ENCODE peak calls at places on chromosome 20, in eight cellular contexts. R is lung; H is cardiac muscle cell; G is psoas muscle; C is CD4-positive, CD25-positive, alpha-beta regulatory T cell; X is upper lobe of right lung; P is pancreas; B is SJSA1. Q is an unnamed sample.

GRCh38 chr20:63968928-63969760 is 586 bp downstream of the ZNF512B start:
- DNase-seq in R (no peak), P (peak; percentile 51), H (no peak), B (peak; percentile 47), C (no peak), X (peak; percentile 76), G (peak; percentile 64), Q (peak; percentile 15)

GRCh38 chr20:12113468-12114371 is 196.0 kb downstream of the BTBD3 start:
- DNase-seq in X (no peak), P (peak; percentile 20), H (peak; percentile 92), R (no peak), G (no peak), C (no peak), B (no peak), Q (no peak)

GRCh38 chr20:23918101-23918862 is 38.7 kb upstream of the CST5 start:
- DNase-seq in P (no peak), H (no peak), C (no peak), G (no peak), B (no peak), X (no peak), R (no peak), Q (no peak)

GRCh38 chr20:10939297-10939949 is 265.6 kb upstream of the JAG1 start:
- DNase-seq in X (no peak), C (no peak), B (no peak), R (no peak), P (no peak), G (no peak), H (no peak), Q (no peak)

GRCh38 chr20:46219190-46219589 is 89.1 kb downstream of the CDH22 start:
- DNase-seq in H (no peak), C (no peak), B (no peak), G (no peak), X (no peak), R (no peak), P (no peak), Q (no peak)

GRCh38 chr20:23039136-23039875 is 4.2 kb downstream of the SSTR4 start:
- DNase-seq in B (no peak), H (no peak), P (no peak), C (no peak), X (no peak), G (no peak), R (no peak), Q (no peak)

GRCh38 chr20:54340667-54341081 is 132.8 kb downstream of the PFDN4 start:
- DNase-seq in P (no peak), R (no peak), B (no peak), X (no peak), H (peak; percentile 67), C (no peak), G (no peak), Q (no peak)

GRCh38 chr20:47493175-47493953 is 8.3 kb upstream of the NCOA3 start:
- DNase-seq in G (peak; percentile 93), C (peak; percentile 19), R (peak; percentile 87), B (no peak), X (peak; percentile 89), P (peak; percentile 90), H (peak; percentile 94), Q (peak; percentile 92)

GRCh38 chr20:8646716-8647115 is 422.2 kb upstream of the PLCB4 start:
- DNase-seq in C (no peak), R (no peak), X (no peak), H (peak; percentile 46), P (no peak), B (peak; percentile 71), G (no peak), Q (no peak)

GRCh38 chr20:36273414-36274247 is 32.5 kb upstream of the DLGAP4 start:
- DNase-seq in X (no peak), C (no peak), G (peak; percentile 27), H (peak; percentile 28), R (no peak), P (no peak), B (no peak), Q (peak; percentile 19)

GRCh38 chr20:35539756-35540212 is 2.1 kb upstream of the ERGIC3 start:
- DNase-seq in B (no peak), R (peak; percentile 83), X (peak; percentile 76), P (no peak), C (no peak), G (peak; percentile 41), H (peak; percentile 47), Q (peak; percentile 75)

GRCh38 chr20:57332105-57333089 is 2.8 kb downstream of the SPO11 start:
- DNase-seq in C (no peak), P (no peak), G (no peak), R (no peak), X (no peak), B (no peak), H (no peak), Q (no peak)

GRCh38 chr20:1876975-1877603 is 18.1 kb upstream of the SIRPA start:
- DNase-seq in G (peak; percentile 13), R (no peak), H (no peak), X (no peak), C (no peak), P (no peak), B (no peak), Q (no peak)

GRCh38 chr20:57649617-57650015 is 29.4 kb upstream of the ZBP1 start:
- DNase-seq in C (no peak), B (peak; percentile 40), H (no peak), G (no peak), P (no peak), R (no peak), X (no peak), Q (no peak)

GRCh38 chr20:21436186-21436585 is 38.9 kb upstream of the NKX2-4 start:
- DNase-seq in X (no peak), C (no peak), G (no peak), P (no peak), R (no peak), H (peak; percentile 32), B (peak; percentile 58), Q (no peak)

GRCh38 chr20:57966609-57967008 is 256.8 kb upstream of the PMEPA1 start:
- DNase-seq in H (no peak), X (no peak), G (no peak), C (no peak), R (no peak), P (no peak), B (no peak), Q (no peak)

GRCh38 chr20:58893355-58894151 is 41.0 kb downstream of the GNAS start:
- DNase-seq in R (no peak), X (no peak), H (no peak), B (no peak), C (no peak), G (no peak), P (no peak), Q (no peak)

GRCh38 chr20:22460231-22460630 is 124.1 kb downstream of the FOXA2 start:
- DNase-seq in P (no peak), G (no peak), H (no peak), B (no peak), X (no peak), R (no peak), C (no peak), Q (no peak)

GRCh38 chr20:57877131-57877784 is 167.4 kb upstream of the PMEPA1 start:
- DNase-seq in X (no peak), B (peak; percentile 18), R (no peak), G (no peak), C (no peak), H (no peak), P (no peak), Q (no peak)

GRCh38 chr20:49400904-49401303 is 81.6 kb downstream of the KCNB1 start:
- DNase-seq in P (no peak), H (peak; percentile 57), B (peak; percentile 83), G (no peak), X (no peak), C (no peak), R (no peak), Q (peak; percentile 58)
- H3K27ac ChIP-seq in P (no peak overlapping the region), H (no peak overlapping the region), B (peak overlapping the region; percentile 92), G (peak overlapping the region; percentile 81), X (no peak overlapping the region), C (no peak overlapping the region), R (peak overlapping the region; percentile 36), Q (peak overlapping the region; percentile 80)

GRCh38 chr20:14707865-14708574 is 370.6 kb upstream of the FLRT3 start:
- DNase-seq in R (no peak), H (no peak), P (no peak), X (no peak), C (no peak), G (no peak), B (no peak), Q (no peak)
- H3K4me1 ChIP-seq in R (no peaks in the 10 kb centered on the region), H (peaks cover 9% of the 10 kb centered on the region), P (no peaks in the 10 kb centered on the region), X (peaks cover 8% of the 10 kb centered on the region), C (no peaks in the 10 kb centered on the region), G (peaks cover 6% of the 10 kb centered on the region), B (peaks cover 9% of the 10 kb centered on the region), Q (no peaks in the 10 kb centered on the region)

DNA sequence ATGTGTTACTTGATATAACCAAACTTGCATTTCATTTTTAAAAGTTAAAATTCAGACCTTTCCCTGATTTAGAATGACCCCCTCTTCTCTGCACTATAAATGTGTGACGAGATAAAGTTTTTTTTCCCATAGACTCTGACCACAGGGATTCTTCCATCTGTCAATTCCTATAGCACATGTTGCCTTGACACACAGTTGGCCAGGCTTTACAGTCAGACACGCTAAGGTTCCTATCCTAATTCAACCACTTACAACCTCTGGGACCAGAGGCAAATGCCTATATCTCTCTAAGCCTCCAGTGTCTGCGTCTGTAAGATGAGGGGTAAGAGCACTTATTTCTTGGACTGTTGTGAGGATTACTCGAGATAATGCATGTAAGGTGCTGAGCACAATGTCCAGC is 40.6 kb downstream of the KCNS1 start:
- DNase-seq in G (no peak), C (no peak), H (no peak), P (no peak), R (no peak), B (no peak), X (no peak), Q (no peak)
- H3K27ac ChIP-seq in G (no peak overlapping the region), C (peak overlapping the region; percentile 20), H (no peak overlapping the region), P (no peak overlapping the region), R (no peak overlapping the region), B (peak overlapping the region; percentile 81), X (no peak overlapping the region), Q (no peak overlapping the region)

DNA sequence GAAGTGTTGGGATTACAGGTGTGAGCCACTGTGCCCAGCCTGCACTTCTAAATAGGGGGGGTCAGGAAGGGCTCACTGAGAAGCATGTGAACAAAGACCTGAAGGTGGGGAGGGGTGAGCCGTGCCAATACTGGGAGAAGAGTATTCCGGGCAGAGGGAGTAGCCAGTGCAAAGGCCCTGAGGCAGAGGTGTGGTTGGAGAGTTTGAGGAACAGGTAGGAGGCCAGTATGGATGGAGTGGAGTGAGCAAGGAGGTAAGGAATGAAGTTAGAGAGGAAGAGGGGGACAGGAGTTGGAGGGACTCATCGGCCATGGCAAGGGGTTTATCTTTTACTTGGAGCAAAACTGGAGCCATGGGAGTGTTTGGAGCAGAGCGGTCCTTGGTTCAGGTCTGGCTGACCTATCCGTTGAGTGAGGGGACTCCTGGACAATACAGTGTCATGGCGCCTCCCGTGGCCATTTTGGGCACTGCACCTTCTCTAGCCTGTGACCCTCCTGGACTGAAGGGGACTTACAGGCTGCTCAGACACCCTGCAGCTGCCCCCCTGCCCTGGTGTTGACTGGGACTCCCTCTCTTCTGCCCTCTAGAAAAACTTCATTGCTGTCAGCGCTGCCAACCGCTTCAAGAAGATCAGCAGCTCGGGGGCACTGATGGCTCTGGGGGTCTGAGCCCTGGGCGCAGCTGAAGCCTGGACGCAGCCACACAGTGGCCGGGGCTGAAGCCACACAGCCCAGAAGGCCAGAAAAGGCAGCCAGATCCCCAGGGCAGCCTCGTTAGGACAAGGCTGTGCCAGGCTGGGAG is 12.1 kb downstream of the FOXS1 start:
- DNase-seq in H (peak; percentile 60), R (peak; percentile 58), C (peak; percentile 33), B (peak; percentile 87), G (peak; percentile 85), X (no peak), P (peak; percentile 62), Q (peak; percentile 78)
- H3K4me1 ChIP-seq in H (no peaks in the 10 kb centered on the region), R (peaks cover 11% of the 10 kb centered on the region), C (peaks cover 8% of the 10 kb centered on the region), B (peaks cover 71% of the 10 kb centered on the region), G (peaks cover 31% of the 10 kb centered on the region), X (peaks cover 22% of the 10 kb centered on the region), P (no peaks in the 10 kb centered on the region), Q (peaks cover 40% of the 10 kb centered on the region)